ENCODE peak calls at places on chromosomes 11 and 22, in four cellular contexts. C, N, Z and P are unnamed samples.

GRCh38 chr22:36411589-36412258 is 24.0 kb upstream of the MYH9 start:
- DNase-seq in N (no peak), C (no peak), Z (no peak), P (no peak)

GRCh38 chr11:124798991-124799383 is 1.2 kb downstream of the MSANTD2 start:
- DNase-seq in C (no peak), Z (peak; percentile 72), N (peak; percentile 27), P (no peak)

GRCh38 chr11:1442163-1442562 is 44.4 kb downstream of the MOB2 start:
- DNase-seq in N (no peak), C (no peak), Z (no peak), P (no peak)

GRCh38 chr11:47991266-47991830 is 11.0 kb downstream of the PTPRJ start:
- DNase-seq in N (no peak), C (no peak), Z (no peak), P (no peak)

GRCh38 chr11:66891849-66892660 is 35.2 kb downstream of the LRFN4 start:
- DNase-seq in N (peak; percentile 81), Z (peak; percentile 97), C (no peak), P (no peak)

GRCh38 chr11:27187848-27188621 is 147.4 kb downstream of the BBOX1 start:
- DNase-seq in N (no peak), Z (no peak), C (no peak), P (no peak)

GRCh38 chr11:69834811-69835800 is 15.9 kb upstream of the FGF3 start:
- DNase-seq in Z (no peak), N (no peak), C (no peak), P (peak; percentile 49)

GRCh38 chr22:32904044-32904443 is 102.5 kb downstream of the TIMP3 start:
- DNase-seq in N (no peak), Z (peak; percentile 36), C (no peak), P (no peak)

GRCh38 chr11:65291613-65292012 is 23.1 kb upstream of the CDC42EP2 start:
- DNase-seq in Z (peak; percentile 90), C (no peak), N (no peak), P (no peak)

GRCh38 chr11:4680341-4680740 is 17.3 kb downstream of the OR51E2 start:
- DNase-seq in Z (no peak), N (no peak), C (no peak), P (no peak)

GRCh38 chr22:36377022-36377631 is 10.6 kb downstream of the MYH9 start:
- DNase-seq in Z (no peak), N (no peak), C (no peak), P (no peak)

GRCh38 chr22:37218399-37218770 is 6.1 kb upstream of the SSTR3 start:
- DNase-seq in N (no peak), Z (no peak), C (peak; percentile 12), P (no peak)

GRCh38 chr11:73640567-73640966 is 5.8 kb upstream of the PLEKHB1 start:
- DNase-seq in Z (no peak), N (no peak), C (no peak), P (no peak)

GRCh38 chr22:46972901-46973831 is 210.7 kb downstream of the TBC1D22A start:
- DNase-seq in N (no peak), C (peak; percentile 74), Z (no peak), P (no peak)

GRCh38 chr11:45322111-45322705 is 36.1 kb upstream of the SYT13 start:
- DNase-seq in Z (no peak), N (no peak), C (no peak), P (no peak)

GRCh38 chr11:117634756-117635593 is 162.0 kb downstream of the DSCAML1 start:
- DNase-seq in Z (no peak), C (peak; percentile 46), N (no peak), P (no peak)

GRCh38 chr11:97943493-97943892 is 1077.3 kb upstream of the CNTN5 start:
- DNase-seq in N (no peak), Z (no peak), C (no peak), P (no peak)

GRCh38 chr11:78414321-78415051 is 3.1 kb downstream of the GAB2 start:
- DNase-seq in N (no peak), Z (peak; percentile 59), C (no peak), P (no peak)

GRCh38 chr11:60757231-60757800 is 649 bp downstream of the MS4A15 start:
- DNase-seq in N (no peak), Z (no peak), C (no peak), P (no peak)

GRCh38 chr22:44519895-44520294 is 21.9 kb upstream of the RTL6 start:
- DNase-seq in C (no peak), N (no peak), Z (no peak), P (no peak)

GRCh38 chr11:7677071-7677470 is 3.8 kb upstream of the CYB5R2 start:
- DNase-seq in Z (no peak), C (no peak), N (no peak), P (no peak)

GRCh38 chr22:46073683-46074504 is 76.4 kb upstream of the PPARA start:
- DNase-seq in Z (no peak), N (no peak), C (peak; percentile 76), P (no peak)

GRCh38 chr11:63404536-63404935 is 35.0 kb downstream of the SLC22A9 start:
- DNase-seq in Z (no peak), N (no peak), C (no peak), P (no peak)

GRCh38 chr11:22634897-22635629 is 9.4 kb upstream of the FANCF start:
- DNase-seq in Z (peak; percentile 51), N (no peak), C (no peak), P (no peak)

GRCh38 chr11:93529707-93530467 is 13.3 kb downstream of the SMCO4 start:
- DNase-seq in N (no peak), Z (no peak), C (peak; percentile 80), P (no peak)

GRCh38 chr11:111231836-111232235 is 13.7 kb upstream of the POU2AF2 start:
- DNase-seq in Z (peak; percentile 65), C (no peak), N (no peak), P (no peak)

GRCh38 chr11:35017528-35018342 is 101.3 kb downstream of the PDHX start:
- DNase-seq in N (no peak), Z (no peak), C (no peak), P (no peak)

GRCh38 chr22:35409783-35410662 is 10.1 kb downstream of the MCM5 start:
- DNase-seq in C (peak; percentile 85), N (no peak), Z (no peak), P (peak; percentile 19)

GRCh38 chr22:22408731-22409696 is 99.5 kb downstream of the ZNF280B start:
- DNase-seq in Z (peak; percentile 9), N (no peak), C (no peak), P (no peak)

GRCh38 chr11:103625624-103625965 is 410.8 kb upstream of the DDI1 start:
- DNase-seq in N (no peak), C (no peak), Z (no peak), P (no peak)

GRCh38 chr11:103624708-103625623 is 411.5 kb upstream of the DDI1 start:
- DNase-seq in C (no peak), N (peak; percentile 84), Z (peak; percentile 92), P (no peak)

GRCh38 chr11:103623933-103624332 is 412.5 kb upstream of the DDI1 start:
- DNase-seq in C (no peak), N (no peak), Z (no peak), P (no peak)

GRCh38 chr11:103631841-103632240 is 404.6 kb upstream of the DDI1 start:
- DNase-seq in C (no peak), Z (peak; percentile 56), N (no peak), P (no peak)

DNA sequence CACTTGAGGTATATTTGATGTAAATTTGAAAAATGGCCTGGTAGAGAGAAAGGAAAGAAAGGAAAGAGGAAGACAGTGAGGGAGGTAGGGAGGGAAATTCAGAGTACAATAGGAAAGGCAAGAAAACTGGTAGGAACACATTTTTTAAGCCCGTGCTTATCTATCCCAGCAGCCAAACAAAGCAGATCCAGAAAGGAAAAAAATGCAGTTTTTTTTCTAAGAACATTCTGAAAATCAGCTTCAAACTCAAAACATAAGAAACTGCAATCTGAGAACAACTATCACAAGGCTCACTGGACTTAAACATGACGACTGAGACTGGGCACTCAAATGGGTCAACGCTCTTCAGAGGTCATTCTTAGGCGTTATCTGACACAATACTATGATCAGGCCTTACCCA is 408.3 kb upstream of the DDI1 start:
- DNase-seq in N (no peak), Z (no peak), C (no peak), P (no peak)
- H3K9me3 ChIP-seq in N (no peaks in the 10 kb centered on the region), Z (no peaks in the 10 kb centered on the region), C (no peaks in the 10 kb centered on the region), P (no peaks in the 10 kb centered on the region)

GRCh38 chr22:28855355-28856094 is 27.8 kb upstream of the ZNRF3 start:
- DNase-seq in N (peak; percentile 58), C (no peak), Z (peak; percentile 82), P (peak; percentile 73)
- TF ChIP-seq CTCF in N (peak; percentile 97), C (peak; percentile 87), Z (peak; percentile 95), P (peak; percentile 94)

DNA sequence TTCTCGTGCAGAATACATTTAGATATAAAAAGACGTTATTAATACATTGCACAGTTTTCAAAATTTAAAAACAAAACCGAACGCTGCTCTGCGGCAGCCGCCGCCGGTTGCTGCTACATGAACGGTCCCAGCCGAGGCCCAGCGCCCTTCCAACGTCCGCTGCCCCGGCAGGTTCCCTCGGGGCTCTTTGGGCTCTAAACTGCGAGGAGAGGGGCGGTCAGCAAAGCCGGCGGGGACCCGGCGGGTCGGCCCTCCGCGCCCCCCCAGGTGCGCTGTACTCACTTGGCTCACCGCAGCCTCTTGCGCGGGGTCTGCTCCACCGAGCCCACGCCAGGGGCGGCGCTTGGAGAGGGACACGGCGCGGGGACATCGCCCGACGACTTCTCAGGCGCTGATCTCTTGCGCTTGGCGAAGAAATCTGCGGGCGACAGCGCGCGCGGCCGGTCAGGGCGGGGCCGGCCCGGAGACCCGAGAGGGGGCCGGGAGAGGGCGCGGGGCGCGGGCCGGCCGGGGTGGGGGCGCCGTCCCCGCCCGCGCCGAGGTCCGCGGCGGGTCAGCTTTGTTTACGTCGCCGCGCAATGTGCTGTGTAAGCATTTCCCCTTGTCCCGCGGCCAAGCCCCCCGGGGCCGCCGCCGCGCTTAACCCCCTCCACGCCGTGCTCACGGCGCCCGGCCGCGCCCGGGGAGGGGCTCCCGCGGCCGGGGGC is 1.7 kb downstream of the CDKN1C start:
- DNase-seq in N (no peak), Z (peak; percentile 47), C (no peak), P (no peak)
- H3K27ac ChIP-seq in N (no peak overlapping the region), Z (no peak overlapping the region), C (peak overlapping the region; percentile 65), P (peak overlapping the region; percentile 71)

GRCh38 chr22:48320671-48321515 is 1506.8 kb downstream of the BRD1 start:
- DNase-seq in C (peak; percentile 56), Z (no peak), N (no peak), P (no peak)

GRCh38 chr22:48320048-48320655 is 1507.5 kb downstream of the BRD1 start:
- DNase-seq in Z (no peak), C (peak; percentile 49), N (no peak), P (no peak)

GRCh38 chr22:48321986-48322545 is 1505.6 kb downstream of the BRD1 start:
- DNase-seq in C (peak; percentile 51), Z (no peak), N (no peak), P (no peak)

GRCh38 chr22:48323746-48324145 is 1503.9 kb downstream of the BRD1 start:
- DNase-seq in Z (no peak), C (peak; percentile 44), N (no peak), P (no peak)

DNA sequence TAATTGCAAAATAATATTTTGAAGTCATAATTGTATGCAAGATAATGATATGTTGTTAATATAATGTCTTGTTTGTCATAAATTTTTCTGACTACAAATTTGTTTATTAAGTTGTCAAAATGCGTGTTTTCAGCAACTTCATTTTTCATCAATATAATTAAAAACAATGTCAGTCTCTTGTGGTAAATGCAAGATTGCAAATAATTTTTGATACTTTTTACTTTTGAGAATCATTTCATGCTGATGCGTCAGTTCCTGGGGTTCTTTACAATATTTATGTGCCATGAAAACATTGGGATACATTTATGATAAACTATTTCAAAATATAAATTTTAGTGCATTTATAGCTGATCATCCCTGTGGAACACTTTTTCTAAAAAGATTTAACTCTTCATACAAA is 1504.8 kb downstream of the BRD1 start:
- DNase-seq in C (no peak), Z (no peak), N (no peak), P (no peak)
- H3K9me3 ChIP-seq in C (peaks cover 9% of the 10 kb centered on the region), Z (no peaks in the 10 kb centered on the region), N (peaks cover 78% of the 10 kb centered on the region), P (no peaks in the 10 kb centered on the region)